ENCODE peak calls at places on chromosome 15, in four cellular contexts. One of them, this sample, is unnamed.

GRCh38 chr15:78987891-78988360 is 43.1 kb upstream of the CTSH start:
- DNase-seq in GM13976: no peak
- DNase-seq in naive thymus-derived CD4-positive, alpha-beta T cell: no peak
- DNase-seq in GM20000: no peak
- DNase-seq in this sample: no peak

GRCh38 chr15:34588046-34588674 is 4.7 kb upstream of the GOLGA8B start:
- DNase-seq in GM13976: peak
- DNase-seq in naive thymus-derived CD4-positive, alpha-beta T cell: peak
- DNase-seq in GM20000: peak
- DNase-seq in this sample: peak

GRCh38 chr15:96457852-96458251 is 127.4 kb downstream of the NR2F2 start:
- DNase-seq in GM13976: no peak
- DNase-seq in naive thymus-derived CD4-positive, alpha-beta T cell: no peak
- DNase-seq in GM20000: no peak
- DNase-seq in this sample: no peak

GRCh38 chr15:25901841-25902610 is 38.9 kb upstream of the ATP10A start:
- DNase-seq in GM13976: no peak
- DNase-seq in naive thymus-derived CD4-positive, alpha-beta T cell: no peak
- DNase-seq in GM20000: no peak
- DNase-seq in this sample: no peak

GRCh38 chr15:39770748-39771689 is 11.6 kb downstream of the FSIP1 start:
- DNase-seq in GM13976: no peak
- DNase-seq in naive thymus-derived CD4-positive, alpha-beta T cell: no peak
- DNase-seq in GM20000: no peak
- DNase-seq in this sample: no peak

GRCh38 chr15:31032959-31033358 is 41.5 kb upstream of the MTMR10 start:
- DNase-seq in GM13976: no peak
- DNase-seq in naive thymus-derived CD4-positive, alpha-beta T cell: no peak
- DNase-seq in GM20000: no peak
- DNase-seq in this sample: no peak

GRCh38 chr15:42593143-42593542 is 17.7 kb downstream of the STARD9 start:
- DNase-seq in GM13976: no peak
- DNase-seq in naive thymus-derived CD4-positive, alpha-beta T cell: no peak
- DNase-seq in GM20000: no peak
- DNase-seq in this sample: no peak

GRCh38 chr15:100279446-100279845 is 62.3 kb downstream of the ADAMTS17 start:
- DNase-seq in GM13976: no peak
- DNase-seq in naive thymus-derived CD4-positive, alpha-beta T cell: no peak
- DNase-seq in GM20000: no peak
- DNase-seq in this sample: no peak

GRCh38 chr15:40928975-40929729 is at the start of gene DLL4:
- DNase-seq in GM13976: peak
- DNase-seq in naive thymus-derived CD4-positive, alpha-beta T cell: peak
- DNase-seq in GM20000: peak
- DNase-seq in this sample: no peak

GRCh38 chr15:77069521-77070121 is 1.3 kb downstream of the TSPAN3 start:
- DNase-seq in GM13976: no peak
- DNase-seq in naive thymus-derived CD4-positive, alpha-beta T cell: no peak
- DNase-seq in GM20000: no peak
- DNase-seq in this sample: no peak

GRCh38 chr15:72353266-72353665 is 22.5 kb downstream of the HEXA start:
- DNase-seq in GM13976: no peak
- DNase-seq in naive thymus-derived CD4-positive, alpha-beta T cell: no peak
- DNase-seq in GM20000: no peak
- DNase-seq in this sample: no peak

GRCh38 chr15:58889363-58889762 is 44.1 kb downstream of the SLTM start:
- DNase-seq in GM13976: no peak
- DNase-seq in naive thymus-derived CD4-positive, alpha-beta T cell: no peak
- DNase-seq in GM20000: no peak
- DNase-seq in this sample: no peak

GRCh38 chr15:38297623-38298388 is 45.2 kb downstream of the SPRED1 start:
- DNase-seq in GM13976: no peak
- DNase-seq in naive thymus-derived CD4-positive, alpha-beta T cell: no peak
- DNase-seq in GM20000: no peak
- DNase-seq in this sample: no peak

GRCh38 chr15:50287324-50288116 is 22.0 kb upstream of the HDC start:
- DNase-seq in GM13976: no peak
- DNase-seq in naive thymus-derived CD4-positive, alpha-beta T cell: no peak
- DNase-seq in GM20000: no peak
- DNase-seq in this sample: no peak

GRCh38 chr15:86016750-86017149 is 62.9 kb upstream of the AGBL1 start:
- DNase-seq in GM13976: no peak
- DNase-seq in naive thymus-derived CD4-positive, alpha-beta T cell: no peak
- DNase-seq in GM20000: no peak
- DNase-seq in this sample: no peak

GRCh38 chr15:39583586-39584265 is 2.8 kb downstream of the THBS1 start:
- DNase-seq in GM13976: peak
- DNase-seq in naive thymus-derived CD4-positive, alpha-beta T cell: no peak
- DNase-seq in GM20000: peak
- DNase-seq in this sample: no peak

GRCh38 chr15:77538793-77539487 is 93.8 kb downstream of the LINGO1 start:
- DNase-seq in GM13976: no peak
- DNase-seq in naive thymus-derived CD4-positive, alpha-beta T cell: no peak
- DNase-seq in GM20000: no peak
- DNase-seq in this sample: no peak

GRCh38 chr15:47801522-47801921 is 84.2 kb downstream of the SEMA6D start:
- DNase-seq in GM13976: no peak
- DNase-seq in naive thymus-derived CD4-positive, alpha-beta T cell: no peak
- DNase-seq in GM20000: no peak
- DNase-seq in this sample: no peak

GRCh38 chr15:76987896-76988860 is 6.7 kb upstream of the PSTPIP1 start:
- DNase-seq in GM13976: peak
- DNase-seq in naive thymus-derived CD4-positive, alpha-beta T cell: no peak
- DNase-seq in GM20000: peak
- DNase-seq in this sample: no peak